ENCODE peak calls at places on chromosomes 2 and 18, in six cellular contexts. Z, S, C, U, Q and X are unnamed samples.
A peak's percentile ranks its signal among the peaks of the same experiment; 100 is the strongest.

GRCh38 chr2:29336741-29337340 is 221.6 kb downstream of the CLIP4 start:
- DNase-seq in Z (no peak), S (no peak), C (no peak), U (no peak), Q (no peak), X (no peak)

GRCh38 chr2:10190737-10191532 is 68.4 kb downstream of the RRM2 start:
- DNase-seq in Z (no peak), S (no peak), C (no peak), U (no peak), Q (no peak), X (no peak)

GRCh38 chr2:61291851-61292575 is 130.0 kb downstream of the C2orf74 start:
- DNase-seq in Z (no peak), S (no peak), C (no peak), U (no peak), Q (no peak), X (no peak)

GRCh38 chr18:36309436-36310391 is 12.2 kb downstream of the FHOD3 start:
- DNase-seq in Z (no peak), S (no peak), C (no peak), U (no peak), Q (peak; percentile 51), X (no peak)

GRCh38 chr2:177830881-177831386 is 241.6 kb downstream of the PDE11A start:
- DNase-seq in Z (no peak), S (no peak), C (no peak), U (no peak), Q (no peak), X (no peak)

GRCh38 chr18:54775686-54776085 is 52.6 kb upstream of the RAB27B start:
- DNase-seq in Z (no peak), S (no peak), C (no peak), U (no peak), Q (no peak), X (no peak)

GRCh38 chr18:3044931-3045698 is 32.2 kb upstream of the LPIN2 start:
- DNase-seq in Z (no peak), S (no peak), C (peak; percentile 36), U (peak; percentile 86), Q (no peak), X (peak; percentile 66)

GRCh38 chr18:42614619-42615293 is 500.7 kb downstream of the RIT2 start:
- DNase-seq in Z (no peak), S (no peak), C (peak; percentile 17), U (no peak), Q (no peak), X (no peak)

GRCh38 chr2:43312751-43313641 is 86.6 kb upstream of the ZFP36L2 start:
- DNase-seq in Z (no peak), S (no peak), C (no peak), U (no peak), Q (no peak), X (peak; percentile 54)

GRCh38 chr18:36688020-36688965 is 140.5 kb downstream of the TPGS2 start:
- DNase-seq in Z (peak; percentile 61), S (no peak), C (no peak), U (peak; percentile 66), Q (peak; percentile 64), X (peak; percentile 59)

GRCh38 chr2:182522428-182522896 is 95.6 kb upstream of the PDE1A start:
- DNase-seq in Z (no peak), S (no peak), C (no peak), U (no peak), Q (no peak), X (no peak)

GRCh38 chr2:36455788-36456187 is 100.2 kb downstream of the CRIM1 start:
- DNase-seq in Z (no peak), S (no peak), C (no peak), U (no peak), Q (peak; percentile 36), X (no peak)

GRCh38 chr2:236971131-236971850 is 114.4 kb upstream of the COPS8 start:
- DNase-seq in Z (no peak), S (no peak), C (no peak), U (no peak), Q (no peak), X (no peak)

GRCh38 chr2:236971919-236972381 is 113.7 kb upstream of the COPS8 start:
- DNase-seq in Z (no peak), S (no peak), C (no peak), U (no peak), Q (no peak), X (no peak)

GRCh38 chr2:236969767-236970655 is 115.7 kb upstream of the COPS8 start:
- DNase-seq in Z (no peak), S (no peak), C (no peak), U (peak; percentile 19), Q (no peak), X (no peak)

GRCh38 chr2:236969075-236969474 is 116.6 kb upstream of the COPS8 start:
- DNase-seq in Z (no peak), S (no peak), C (no peak), U (no peak), Q (no peak), X (no peak)

DNA sequence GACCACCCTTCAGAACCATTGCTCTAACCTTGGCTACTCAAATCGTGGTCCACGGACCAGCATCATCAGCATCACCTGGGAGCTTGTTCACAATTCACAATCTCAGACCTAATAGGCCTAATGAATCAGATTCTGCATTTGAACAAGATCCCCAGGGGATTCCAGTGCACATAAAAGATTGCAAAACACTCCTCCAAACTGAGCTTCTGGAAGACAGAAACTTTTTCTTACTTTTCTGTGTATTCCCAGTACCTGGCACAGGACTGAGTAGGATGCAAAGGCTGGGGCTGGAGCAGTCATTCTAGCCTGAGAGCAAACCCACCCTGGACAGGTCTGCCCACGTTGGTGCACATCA is 115.1 kb upstream of the COPS8 start:
- DNase-seq in Z (no peak), S (no peak), C (no peak), U (no peak), Q (no peak), X (no peak)
- H3K27ac ChIP-seq in Z (no peak overlapping the region), S (no peak overlapping the region), C (peak overlapping the region; percentile 56), U (no peak overlapping the region), Q (no peak overlapping the region), X (no peak overlapping the region)

GRCh38 chr2:234490239-234491074 is 6.4 kb downstream of the ARL4C start:
- DNase-seq in Z (no peak), S (no peak), C (no peak), U (no peak), Q (no peak), X (no peak)
- H3K27ac ChIP-seq in Z (no peak overlapping the region), S (no peak overlapping the region), C (no peak overlapping the region), U (peak overlapping the region; percentile 43), Q (no peak overlapping the region), X (no peak overlapping the region)

GRCh38 chr2:69306612-69306896 is 80.5 kb downstream of the GFPT1 start:
- DNase-seq in Z (no peak), S (peak; percentile 88), C (no peak), U (no peak), Q (no peak), X (no peak)

GRCh38 chr2:69305712-69306611 is 81.1 kb downstream of the GFPT1 start:
- DNase-seq in Z (no peak), S (peak; percentile 84), C (peak; percentile 45), U (no peak), Q (no peak), X (no peak)

GRCh38 chr2:69308338-69308737 is 78.7 kb downstream of the GFPT1 start:
- DNase-seq in Z (no peak), S (peak; percentile 73), C (no peak), U (no peak), Q (no peak), X (no peak)

GRCh38 chr2:69306897-69307695 is 79.9 kb downstream of the GFPT1 start:
- DNase-seq in Z (peak; percentile 70), S (peak; percentile 96), C (peak; percentile 84), U (peak; percentile 86), Q (peak; percentile 88), X (peak; percentile 71)

GRCh38 chr2:69307696-69308064 is 79.3 kb downstream of the GFPT1 start:
- DNase-seq in Z (no peak), S (peak; percentile 70), C (no peak), U (no peak), Q (no peak), X (no peak)
- H3K27ac ChIP-seq in Z (no peak overlapping the region), S (peak overlapping the region; percentile 33), C (peak overlapping the region; percentile 86), U (peak overlapping the region; percentile 90), Q (no peak overlapping the region), X (no peak overlapping the region)

GRCh38 chr2:205747827-205748386 is 65.6 kb downstream of the NRP2 start:
- DNase-seq in Z (no peak), S (no peak), C (no peak), U (no peak), Q (no peak), X (no peak)

GRCh38 chr2:205743982-205744644 is 61.8 kb downstream of the NRP2 start:
- DNase-seq in Z (no peak), S (no peak), C (no peak), U (no peak), Q (no peak), X (no peak)

GRCh38 chr2:205746408-205746785 is 64.1 kb downstream of the NRP2 start:
- DNase-seq in Z (no peak), S (no peak), C (no peak), U (peak; percentile 56), Q (no peak), X (no peak)

GRCh38 chr2:205743137-205743536 is 60.8 kb downstream of the NRP2 start:
- DNase-seq in Z (no peak), S (no peak), C (no peak), U (no peak), Q (no peak), X (no peak)

DNA sequence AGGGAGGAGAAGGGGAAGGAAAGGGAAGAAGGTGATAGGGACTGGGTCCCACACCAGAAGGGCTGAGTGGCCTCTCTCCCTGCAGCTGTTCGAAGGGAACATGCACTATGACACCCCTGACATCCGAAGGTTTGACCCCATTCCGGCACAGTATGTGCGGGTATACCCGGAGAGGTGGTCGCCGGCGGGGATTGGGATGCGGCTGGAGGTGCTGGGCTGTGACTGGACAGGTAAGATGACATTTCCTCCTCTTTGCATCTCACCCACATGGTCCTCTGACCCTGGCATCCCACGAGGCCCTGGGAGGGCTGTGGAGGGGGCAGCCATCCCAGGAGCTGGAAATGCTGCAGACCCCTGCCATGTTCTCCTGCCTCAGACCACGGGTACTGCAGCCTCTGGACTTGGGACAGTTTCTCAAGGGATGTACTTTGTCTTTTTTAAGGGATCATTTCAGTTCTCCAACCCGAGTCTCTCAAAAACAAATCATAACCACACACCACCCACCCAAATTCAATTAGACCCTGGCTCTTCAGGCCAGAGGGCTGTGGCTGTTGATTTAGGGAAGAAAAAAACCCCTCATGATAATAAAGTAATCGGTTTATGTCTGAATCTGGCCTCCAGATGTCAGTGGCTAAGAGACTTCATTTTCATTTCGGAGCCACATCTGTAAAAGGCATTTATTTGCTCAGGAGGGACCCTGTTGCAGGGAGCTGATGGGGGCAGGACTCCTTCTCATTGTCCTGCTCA is 63.5 kb downstream of the NRP2 start:
- DNase-seq in Z (no peak), S (no peak), C (no peak), U (no peak), Q (no peak), X (no peak)
- H3K27ac ChIP-seq in Z (no peak overlapping the region), S (no peak overlapping the region), C (no peak overlapping the region), U (peak overlapping the region; percentile 70), Q (no peak overlapping the region), X (no peak overlapping the region)

GRCh38 chr18:12948055-12948804 is 419 bp downstream of the SEH1L start:
- DNase-seq in Z (peak; percentile 88), S (peak; percentile 98), C (peak; percentile 96), U (peak; percentile 96), Q (peak; percentile 90), X (peak; percentile 96)

GRCh38 chr18:12944724-12945123 is 3.1 kb upstream of the SEH1L start:
- DNase-seq in Z (no peak), S (peak; percentile 88), C (peak; percentile 53), U (peak; percentile 34), Q (no peak), X (peak; percentile 92)

GRCh38 chr18:12943200-12943599 is 4.6 kb upstream of the SEH1L start:
- DNase-seq in Z (no peak), S (no peak), C (no peak), U (no peak), Q (no peak), X (no peak)

GRCh38 chr18:12946549-12947354 is 1.1 kb upstream of the SEH1L start:
- DNase-seq in Z (peak; percentile 39), S (peak; percentile 79), C (peak; percentile 46), U (peak; percentile 47), Q (peak; percentile 69), X (peak; percentile 55)

GRCh38 chr18:12947355-12948054 is at the start of gene SEH1L:
- DNase-seq in Z (peak; percentile 98), S (peak; percentile 100), C (peak; percentile 100), U (peak; percentile 100), Q (peak; percentile 100), X (peak; percentile 98)
- H3K27ac ChIP-seq in Z (peak within 1 kb of the TSS; percentile 94), S (peak within 1 kb of the TSS; percentile 91), C (peak within 1 kb of the TSS; percentile 97), U (peak within 1 kb of the TSS; percentile 97), Q (peak within 1 kb of the TSS; percentile 96), X (peak within 1 kb of the TSS; percentile 94)